ENCODE peak calls at places on chromosome 2, in eight cellular contexts. Z is SK-N-SH, A is HepG2, M is HCT116, G is Panc1, C is K562, Y is GM12878, K is GM23338. X is an unnamed sample.

GRCh38 chr2:238573065-238573778 is 146.5 kb downstream of the ASB1 start:
- DNase-seq in Z (peak), A (peak), M (peak), G (peak), C (peak), Y (no peak), K (peak), X (no peak)

GRCh38 chr2:74474899-74475298 is 2.4 kb upstream of the MRPL53 start:
- DNase-seq in Z (peak), A (no peak), M (no peak), G (no peak), C (peak), Y (no peak), K (peak), X (no peak)

GRCh38 chr2:164847966-164848365 is 6.3 kb upstream of the COBLL1 start:
- DNase-seq in Z (peak), A (no peak), M (no peak), G (no peak), C (no peak), Y (no peak), K (no peak), X (no peak)

GRCh38 chr2:128388414-128389032 is 69.9 kb upstream of the HS6ST1 start:
- DNase-seq in Z (no peak), A (no peak), M (no peak), G (no peak), C (no peak), Y (no peak), K (no peak), X (no peak)

GRCh38 chr2:12428786-12429185 is 287.9 kb upstream of the TRIB2 start:
- DNase-seq in Z (no peak), A (no peak), M (no peak), G (no peak), C (no peak), Y (no peak), K (peak), X (no peak)

GRCh38 chr2:207245526-207245925 is 79.8 kb upstream of the KLF7 start:
- DNase-seq in Z (no peak), A (no peak), M (no peak), G (no peak), C (no peak), Y (no peak), K (peak), X (no peak)

GRCh38 chr2:79982445-79982844 is 322.1 kb downstream of the LRRTM1 start:
- DNase-seq in Z (no peak), A (peak), M (no peak), G (no peak), C (peak), Y (no peak), K (peak), X (no peak)

GRCh38 chr2:102012061-102012460 is 20.3 kb downstream of the IL1R2 start:
- DNase-seq in Z (no peak), A (no peak), M (no peak), G (no peak), C (no peak), Y (no peak), K (no peak), X (no peak)

GRCh38 chr2:204205548-204205947 is 269.0 kb downstream of the ICOS start:
- DNase-seq in Z (no peak), A (no peak), M (no peak), G (no peak), C (no peak), Y (no peak), K (peak), X (no peak)

GRCh38 chr2:239932881-239933735 is 92.0 kb downstream of the NDUFA10 start:
- DNase-seq in Z (no peak), A (no peak), M (no peak), G (no peak), C (no peak), Y (no peak), K (no peak), X (no peak)

GRCh38 chr2:97701186-97701585 is 12.2 kb upstream of the ZAP70 start:
- DNase-seq in Z (no peak), A (no peak), M (no peak), G (no peak), C (no peak), Y (no peak), K (no peak), X (no peak)

GRCh38 chr2:31541853-31542252 is 38.9 kb downstream of the SRD5A2 start:
- DNase-seq in Z (no peak), A (no peak), M (no peak), G (no peak), C (no peak), Y (no peak), K (no peak), X (no peak)

GRCh38 chr2:12619975-12620374 is 96.8 kb upstream of the TRIB2 start:
- DNase-seq in Z (no peak), A (no peak), M (no peak), G (no peak), C (no peak), Y (no peak), K (no peak), X (no peak)

GRCh38 chr2:240986787-240987411 is 11.5 kb upstream of the SNED1 start:
- DNase-seq in Z (peak), A (no peak), M (no peak), G (no peak), C (no peak), Y (no peak), K (no peak), X (no peak)

GRCh38 chr2:110993557-110994231 is 127.0 kb upstream of the BCL2L11 start:
- DNase-seq in Z (no peak), A (no peak), M (no peak), G (no peak), C (no peak), Y (no peak), K (no peak), X (peak)

GRCh38 chr2:56372071-56372656 is 188.4 kb downstream of the CCDC85A start:
- DNase-seq in Z (no peak), A (no peak), M (no peak), G (no peak), C (no peak), Y (no peak), K (no peak), X (no peak)

GRCh38 chr2:28375742-28376631 is 16.7 kb upstream of the FOSL2 start:
- DNase-seq in Z (no peak), A (no peak), M (no peak), G (no peak), C (no peak), Y (no peak), K (no peak), X (no peak)

GRCh38 chr2:98720286-98720685 is 10.6 kb downstream of the MGAT4A start:
- DNase-seq in Z (no peak), A (no peak), M (no peak), G (no peak), C (no peak), Y (no peak), K (no peak), X (no peak)
- TF ChIP-seq REST in Z (no peak), A (no peak), M (no peak), G (no peak), C (no peak), Y (no peak), K (no peak), X (no peak)

DNA sequence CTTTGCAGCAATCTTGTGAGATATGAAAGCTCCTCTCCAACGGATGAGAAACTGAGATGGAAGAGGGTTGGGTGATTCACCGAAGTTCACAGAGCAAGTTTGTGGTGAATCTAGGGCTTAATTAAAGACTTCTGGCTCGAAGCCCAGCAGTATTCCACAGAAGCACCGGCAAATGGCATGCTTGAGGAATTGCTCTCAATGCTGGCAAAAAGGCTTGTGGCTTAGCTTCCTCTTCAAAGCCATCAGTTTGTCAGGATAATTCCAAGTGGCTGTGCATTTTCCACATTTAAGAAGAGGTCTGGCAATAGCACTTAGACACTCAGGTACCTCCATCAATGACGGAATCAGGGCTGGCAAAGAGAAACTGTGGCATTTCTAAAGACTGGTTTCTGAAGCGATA is 98.7 kb upstream of the SLC66A3 start:
- DNase-seq in Z (peak), A (no peak), M (peak), G (no peak), C (no peak), Y (no peak), K (no peak), X (no peak)
- TF ChIP-seq POLR2AphosphoS5 in Z (peak), A (no peak), M (peak), G (no peak), C (no peak), Y (no peak), K (no peak), X (no peak)

DNA sequence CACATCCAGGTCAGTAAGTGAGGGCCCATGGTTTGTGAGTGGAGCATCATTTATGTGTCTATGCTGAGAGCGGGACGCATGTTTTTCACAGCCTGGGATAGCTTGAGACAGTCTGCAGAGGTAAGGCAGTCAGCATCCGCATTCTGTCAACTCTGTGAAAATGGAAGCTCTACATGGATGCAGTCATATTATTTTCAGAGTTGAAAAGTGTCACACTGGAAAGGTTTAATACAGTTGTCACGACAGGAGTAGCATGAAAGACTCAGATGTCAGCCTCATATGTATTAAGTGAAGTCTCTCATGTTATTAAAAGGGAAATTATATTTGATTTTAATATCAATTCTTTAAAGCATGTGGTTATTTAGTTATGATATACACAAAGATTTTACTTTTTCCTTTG is 436.9 kb upstream of the GYPC start:
- DNase-seq in Z (no peak), A (no peak), M (no peak), G (no peak), C (no peak), Y (no peak), K (no peak), X (no peak)
- H3K27ac ChIP-seq in Z (no peak), A (no peak), M (no peak), G (no peak), C (no peak), Y (no peak), K (no peak), X (no peak)

DNA sequence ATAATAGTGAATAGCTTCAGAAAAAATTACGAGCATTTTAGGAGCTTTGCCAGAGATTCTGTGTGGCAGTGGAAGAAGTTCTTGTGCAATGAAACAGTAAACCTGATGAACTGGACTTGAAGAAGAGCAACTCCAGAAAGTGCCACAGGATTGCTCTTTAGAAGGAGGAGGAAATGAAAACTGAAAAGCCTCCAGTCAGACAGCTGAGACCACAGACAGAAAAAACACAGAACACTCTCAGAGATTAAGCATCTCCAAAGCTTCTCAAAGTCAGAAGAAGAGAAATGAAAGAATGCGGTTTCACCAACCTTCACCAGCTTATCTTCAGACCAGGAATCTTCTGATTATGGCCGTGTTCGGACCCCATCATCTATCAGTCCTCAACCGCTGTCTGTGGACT is 329.6 kb upstream of the CNTNAP5 start:
- DNase-seq in Z (no peak), A (no peak), M (no peak), G (no peak), C (no peak), Y (no peak), K (no peak), X (no peak)
- TF ChIP-seq REST in Z (no peak), A (no peak), M (no peak), G (no peak), C (no peak), Y (no peak), K (no peak), X (no peak)

GRCh38 chr2:44448860-44449527 is 87.2 kb downstream of the CAMKMT start:
- DNase-seq in Z (no peak), A (no peak), M (no peak), G (no peak), C (no peak), Y (no peak), K (no peak), X (no peak)

GRCh38 chr2:44441200-44441599 is 79.5 kb downstream of the CAMKMT start:
- DNase-seq in Z (no peak), A (no peak), M (no peak), G (no peak), C (no peak), Y (no peak), K (no peak), X (no peak)

GRCh38 chr2:44444881-44445280 is 83.1 kb downstream of the CAMKMT start:
- DNase-seq in Z (no peak), A (no peak), M (no peak), G (no peak), C (no peak), Y (no peak), K (no peak), X (no peak)

GRCh38 chr2:44443510-44443909 is 81.8 kb downstream of the CAMKMT start:
- DNase-seq in Z (no peak), A (no peak), M (no peak), G (no peak), C (no peak), Y (no peak), K (no peak), X (no peak)
- TF ChIP-seq POLR2AphosphoS5 in Z (no peak), A (no peak), M (no peak), G (no peak), C (no peak), Y (no peak), K (no peak), X (no peak)

GRCh38 chr2:172431993-172432392 is 4.6 kb downstream of the ITGA6 start:
- DNase-seq in Z (no peak), A (no peak), M (no peak), G (no peak), C (no peak), Y (no peak), K (no peak), X (no peak)

GRCh38 chr2:172430027-172430426 is 2.6 kb downstream of the ITGA6 start:
- DNase-seq in Z (no peak), A (no peak), M (no peak), G (no peak), C (no peak), Y (no peak), K (no peak), X (no peak)

GRCh38 chr2:172433169-172433568 is 5.8 kb downstream of the ITGA6 start:
- DNase-seq in Z (no peak), A (no peak), M (no peak), G (no peak), C (no peak), Y (no peak), K (no peak), X (no peak)

GRCh38 chr2:172430671-172431070 is 3.3 kb downstream of the ITGA6 start:
- DNase-seq in Z (no peak), A (no peak), M (peak), G (no peak), C (no peak), Y (no peak), K (no peak), X (no peak)

DNA sequence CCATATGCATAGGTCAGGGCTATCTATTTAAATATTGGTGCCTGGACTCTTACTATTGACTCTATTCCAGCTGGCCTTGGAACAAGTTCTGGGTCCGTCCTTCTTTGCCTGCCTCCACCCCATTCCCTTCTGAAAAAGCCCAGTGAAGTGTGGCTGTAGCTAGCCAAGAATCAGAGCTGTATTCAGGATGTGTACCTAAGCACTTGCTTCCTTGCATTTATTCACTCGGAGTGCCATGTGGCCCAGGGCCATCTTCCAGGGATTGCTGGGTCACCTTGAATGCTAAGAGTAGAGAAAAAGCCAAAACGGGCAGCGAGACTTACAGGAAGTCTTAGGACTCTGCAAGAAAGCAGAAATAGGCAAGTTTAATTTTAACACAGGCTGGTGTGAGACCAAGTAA is 4.0 kb downstream of the ITGA6 start:
- DNase-seq in Z (no peak), A (no peak), M (no peak), G (no peak), C (no peak), Y (no peak), K (no peak), X (no peak)
- H3K27ac ChIP-seq in Z (no peak), A (no peak), M (no peak), G (no peak), C (no peak), Y (no peak), K (no peak), X (no peak)

GRCh38 chr2:169512525-169512924 is 3.0 kb downstream of the KLHL41 start:
- DNase-seq in Z (no peak), A (no peak), M (no peak), G (no peak), C (no peak), Y (no peak), K (no peak), X (no peak)
- TF ChIP-seq REST in Z (no peak), A (no peak), M (no peak), G (no peak), C (no peak), Y (no peak), K (no peak), X (no peak)

GRCh38 chr2:24793752-24794477 is 690 bp downstream of the CENPO start:
- DNase-seq in Z (no peak), A (peak), M (no peak), G (no peak), C (peak), Y (no peak), K (peak), X (peak)

GRCh38 chr2:24797644-24798043 is 4.4 kb downstream of the CENPO start:
- DNase-seq in Z (no peak), A (no peak), M (no peak), G (no peak), C (peak), Y (no peak), K (no peak), X (no peak)

GRCh38 chr2:24791452-24791851 is 1.7 kb downstream of the PTRHD1 start:
- DNase-seq in Z (no peak), A (no peak), M (no peak), G (no peak), C (peak), Y (no peak), K (no peak), X (no peak)

GRCh38 chr2:24792542-24792873 is 683 bp downstream of the PTRHD1 start:
- DNase-seq in Z (no peak), A (no peak), M (no peak), G (no peak), C (no peak), Y (no peak), K (no peak), X (no peak)

GRCh38 chr2:24792874-24793751 is at the start of the genes CENPO and PTRHD1:
- DNase-seq in Z (peak), A (peak), M (peak), G (peak), C (peak), Y (peak), K (peak), X (peak)
- TF ChIP-seq POLR2AphosphoS5 in Z (peak), A (peak), M (peak), G (no peak), C (peak), Y (peak), K (peak), X (peak)

DNA sequence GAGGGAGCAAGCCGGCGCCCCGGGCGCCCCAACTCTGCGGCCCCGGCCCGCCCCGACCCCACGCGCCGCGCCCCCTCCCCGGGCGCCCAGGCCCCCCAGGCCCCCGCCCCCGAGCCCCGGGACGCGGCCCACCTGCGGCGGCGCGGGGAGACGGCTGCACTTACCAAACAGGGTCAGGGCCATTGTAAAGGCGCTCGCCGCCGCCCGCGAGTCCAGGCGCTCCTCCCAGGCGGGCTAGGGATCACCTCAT is 526 bp downstream of the CHN1 start:
- DNase-seq in Z (peak), A (no peak), M (no peak), G (no peak), C (peak), Y (no peak), K (peak), X (no peak)
- H3K27ac ChIP-seq in Z (peak), A (no peak), M (peak), G (peak), C (no peak), Y (no peak), K (no peak), X (no peak)

DNA sequence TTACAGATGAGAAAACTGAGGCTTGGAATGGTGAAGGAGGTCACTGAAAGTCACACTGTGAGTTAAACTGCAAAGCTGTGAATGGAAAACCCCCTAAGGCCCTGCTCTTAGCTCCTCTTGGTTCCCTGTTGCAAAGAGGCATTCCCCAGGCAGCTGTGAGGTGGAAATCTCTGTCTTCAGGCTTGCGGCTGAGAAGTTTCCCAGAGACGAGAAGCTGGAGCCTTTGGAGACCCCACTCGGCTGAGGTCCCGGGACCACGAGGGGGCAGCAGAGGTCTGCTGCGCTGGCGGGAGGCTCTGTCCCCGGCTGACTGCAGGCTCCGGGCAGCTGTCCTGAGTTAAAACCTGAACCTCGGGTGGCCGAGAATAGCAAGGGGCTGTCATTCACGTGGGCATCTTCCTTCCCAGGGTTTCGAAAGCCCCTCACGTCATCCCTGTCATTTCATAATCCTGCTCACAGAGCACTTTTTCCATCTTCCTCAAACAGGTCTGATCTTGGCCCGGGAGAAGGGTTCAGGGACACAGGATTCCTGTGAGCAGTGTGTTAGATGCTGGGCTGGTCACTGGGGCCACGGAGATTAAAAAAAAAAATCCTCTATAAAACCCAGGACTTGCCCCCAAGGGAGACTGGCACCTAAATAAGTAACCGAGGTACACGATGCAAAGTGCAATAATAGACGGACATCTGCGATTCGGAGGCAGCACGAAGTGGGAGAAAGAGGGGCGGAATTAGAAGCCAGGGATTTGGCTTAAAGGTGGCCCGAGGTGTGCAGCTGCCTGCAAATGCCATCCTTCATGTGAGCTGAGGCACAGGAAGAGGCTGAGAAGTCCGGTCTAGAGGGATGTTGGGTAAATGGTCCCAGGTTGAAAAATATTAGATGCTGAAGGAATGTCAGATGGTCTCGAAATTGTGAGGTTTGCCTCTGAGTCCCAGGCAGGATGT is 24.6 kb upstream of the ATOH8 start:
- DNase-seq in Z (peak), A (peak), M (peak), G (no peak), C (peak), Y (no peak), K (peak), X (peak)
- TF ChIP-seq REST in Z (peak), A (no peak), M (no peak), G (no peak), C (no peak), Y (no peak), K (no peak), X (peak)